ENCODE peak calls at places on chromosomes 1 and 21, in seven cellular contexts. One of them, this sample, is unnamed.

GRCh38 chr21:15953551-15954116 is 223.9 kb downstream of the USP25 start:
- DNase-seq in pancreas: no peak
- DNase-seq in ovary: no peak
- DNase-seq in dorsolateral prefrontal cortex: no peak
- DNase-seq in mammary epithelial cell: no peak
- DNase-seq in heart right ventricle: no peak
- DNase-seq in AG04450: no peak
- DNase-seq in this sample: no peak

GRCh38 chr1:183633676-183634343 is 1.8 kb downstream of the ARPC5 start:
- DNase-seq in mammary epithelial cell: peak; percentile 77
- DNase-seq in pancreas: no peak
- DNase-seq in heart right ventricle: no peak
- DNase-seq in AG04450: peak; percentile 84
- DNase-seq in ovary: no peak
- DNase-seq in dorsolateral prefrontal cortex: no peak
- DNase-seq in this sample: peak; percentile 74

GRCh38 chr1:1826356-1827088 is 48.3 kb upstream of the NADK start:
- DNase-seq in mammary epithelial cell: no peak
- DNase-seq in AG04450: no peak
- DNase-seq in ovary: no peak
- DNase-seq in pancreas: peak; percentile 19
- DNase-seq in heart right ventricle: no peak
- DNase-seq in dorsolateral prefrontal cortex: no peak
- DNase-seq in this sample: no peak

GRCh38 chr1:4433075-4433474 is 221.3 kb upstream of the AJAP1 start:
- DNase-seq in dorsolateral prefrontal cortex: no peak
- DNase-seq in heart right ventricle: no peak
- DNase-seq in pancreas: no peak
- DNase-seq in mammary epithelial cell: no peak
- DNase-seq in AG04450: no peak
- DNase-seq in ovary: no peak
- DNase-seq in this sample: no peak

GRCh38 chr1:213484333-213484732 is 433.3 kb downstream of the RPS6KC1 start:
- DNase-seq in mammary epithelial cell: peak; percentile 2
- DNase-seq in AG04450: no peak
- DNase-seq in heart right ventricle: no peak
- DNase-seq in dorsolateral prefrontal cortex: no peak
- DNase-seq in ovary: no peak
- DNase-seq in pancreas: no peak
- DNase-seq in this sample: no peak

GRCh38 chr1:59164371-59164770 is 132.5 kb upstream of the FGGY start:
- DNase-seq in pancreas: no peak
- DNase-seq in mammary epithelial cell: no peak
- DNase-seq in heart right ventricle: no peak
- DNase-seq in AG04450: no peak
- DNase-seq in ovary: no peak
- DNase-seq in dorsolateral prefrontal cortex: no peak
- DNase-seq in this sample: no peak

GRCh38 chr21:30689822-30690221 is 28.8 kb downstream of the KRTAP21-3 start:
- DNase-seq in AG04450: no peak
- DNase-seq in dorsolateral prefrontal cortex: no peak
- DNase-seq in pancreas: no peak
- DNase-seq in heart right ventricle: no peak
- DNase-seq in ovary: no peak
- DNase-seq in mammary epithelial cell: no peak
- DNase-seq in this sample: no peak

GRCh38 chr1:115463347-115463746 is 125.3 kb upstream of the NGF start:
- DNase-seq in mammary epithelial cell: peak; percentile 25
- DNase-seq in ovary: no peak
- DNase-seq in heart right ventricle: no peak
- DNase-seq in AG04450: no peak
- DNase-seq in pancreas: no peak
- DNase-seq in dorsolateral prefrontal cortex: no peak
- DNase-seq in this sample: peak; percentile 63

GRCh38 chr1:40783001-40783905 is at the start of gene KCNQ4:
- DNase-seq in pancreas: peak; percentile 84
- DNase-seq in AG04450: no peak
- DNase-seq in dorsolateral prefrontal cortex: no peak
- DNase-seq in mammary epithelial cell: no peak
- DNase-seq in ovary: peak; percentile 73
- DNase-seq in heart right ventricle: peak; percentile 66
- DNase-seq in this sample: peak; percentile 46

GRCh38 chr1:37246631-37247030 is 212.3 kb upstream of the GRIK3 start:
- DNase-seq in mammary epithelial cell: no peak
- DNase-seq in pancreas: no peak
- DNase-seq in AG04450: no peak
- DNase-seq in heart right ventricle: no peak
- DNase-seq in dorsolateral prefrontal cortex: no peak
- DNase-seq in ovary: no peak
- DNase-seq in this sample: no peak

GRCh38 chr1:24392982-24393645 is 20.5 kb downstream of the STPG1 start:
- DNase-seq in mammary epithelial cell: no peak
- DNase-seq in dorsolateral prefrontal cortex: no peak
- DNase-seq in heart right ventricle: no peak
- DNase-seq in pancreas: no peak
- DNase-seq in AG04450: no peak
- DNase-seq in ovary: no peak
- DNase-seq in this sample: no peak

GRCh38 chr1:54985556-54985955 is 5.1 kb downstream of the TMEM61 start:
- DNase-seq in mammary epithelial cell: no peak
- DNase-seq in pancreas: peak; percentile 11
- DNase-seq in dorsolateral prefrontal cortex: no peak
- DNase-seq in AG04450: no peak
- DNase-seq in heart right ventricle: no peak
- DNase-seq in ovary: no peak
- DNase-seq in this sample: no peak

GRCh38 chr1:95034506-95034905 is 38.2 kb downstream of the ALG14 start:
- DNase-seq in dorsolateral prefrontal cortex: no peak
- DNase-seq in mammary epithelial cell: peak; percentile 35
- DNase-seq in ovary: no peak
- DNase-seq in pancreas: no peak
- DNase-seq in heart right ventricle: no peak
- DNase-seq in AG04450: no peak
- DNase-seq in this sample: no peak

GRCh38 chr1:84133479-84133878 is 10.6 kb upstream of the PRKACB start:
- DNase-seq in AG04450: no peak
- DNase-seq in dorsolateral prefrontal cortex: no peak
- DNase-seq in ovary: no peak
- DNase-seq in mammary epithelial cell: no peak
- DNase-seq in heart right ventricle: no peak
- DNase-seq in pancreas: no peak
- DNase-seq in this sample: no peak

GRCh38 chr1:12035306-12035705 is 16.0 kb downstream of the MIIP start:
- DNase-seq in ovary: no peak
- DNase-seq in mammary epithelial cell: no peak
- DNase-seq in pancreas: no peak
- DNase-seq in dorsolateral prefrontal cortex: no peak
- DNase-seq in AG04450: no peak
- DNase-seq in heart right ventricle: no peak
- DNase-seq in this sample: no peak

GRCh38 chr1:12039141-12039525 is 19.8 kb downstream of the MIIP start:
- DNase-seq in dorsolateral prefrontal cortex: no peak
- DNase-seq in pancreas: no peak
- DNase-seq in AG04450: no peak
- DNase-seq in mammary epithelial cell: no peak
- DNase-seq in ovary: no peak
- DNase-seq in heart right ventricle: no peak
- DNase-seq in this sample: no peak

GRCh38 chr1:12038356-12039140 is 19.2 kb downstream of the MIIP start:
- DNase-seq in ovary: no peak
- DNase-seq in pancreas: no peak
- DNase-seq in mammary epithelial cell: no peak
- DNase-seq in AG04450: no peak
- DNase-seq in heart right ventricle: no peak
- DNase-seq in dorsolateral prefrontal cortex: no peak
- DNase-seq in this sample: no peak

GRCh38 chr1:12037486-12038355 is 18.4 kb downstream of the MIIP start:
- DNase-seq in heart right ventricle: no peak
- DNase-seq in dorsolateral prefrontal cortex: no peak
- DNase-seq in pancreas: no peak
- DNase-seq in mammary epithelial cell: no peak
- DNase-seq in AG04450: no peak
- DNase-seq in ovary: no peak
- DNase-seq in this sample: no peak

DNA sequence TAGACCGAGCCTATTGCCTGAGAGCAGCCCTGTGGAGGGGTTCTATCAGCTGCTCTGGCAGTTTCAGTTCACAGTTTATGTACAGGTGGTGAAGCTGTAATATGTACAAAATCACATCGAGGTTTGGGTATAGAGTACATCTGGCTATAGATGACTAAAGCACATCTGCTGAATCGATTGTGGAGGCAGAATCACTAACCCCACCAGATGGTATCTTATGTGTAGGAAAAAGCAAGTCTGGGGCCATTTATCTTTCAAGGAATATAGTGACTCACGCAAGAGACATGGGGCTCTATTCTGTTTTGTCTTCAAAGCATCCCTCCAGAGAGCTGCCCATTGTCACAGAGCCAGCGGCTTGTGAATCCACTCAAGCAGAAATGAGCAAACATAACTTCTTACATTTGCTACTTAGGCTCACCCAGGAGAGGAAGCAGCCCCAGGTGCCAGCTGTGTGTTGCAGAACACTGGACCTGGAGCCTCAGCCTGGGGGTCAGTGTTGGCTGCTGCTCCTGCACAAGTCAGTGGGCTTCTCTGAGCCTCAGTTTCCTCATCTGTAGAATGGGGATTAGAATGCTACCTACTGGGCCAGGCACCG is 21.3 kb downstream of the MIIP start:
- DNase-seq in dorsolateral prefrontal cortex: no peak
- DNase-seq in AG04450: peak; percentile 86
- DNase-seq in heart right ventricle: no peak
- DNase-seq in pancreas: no peak
- DNase-seq in ovary: peak; percentile 46
- DNase-seq in mammary epithelial cell: no peak
- DNase-seq in this sample: peak; percentile 97
- H3K27ac ChIP-seq in dorsolateral prefrontal cortex: no peak overlapping the region
- H3K27ac ChIP-seq in AG04450: no peak overlapping the region
- H3K27ac ChIP-seq in heart right ventricle: no peak overlapping the region
- H3K27ac ChIP-seq in pancreas: no peak overlapping the region
- H3K27ac ChIP-seq in ovary: no peak overlapping the region
- H3K27ac ChIP-seq in mammary epithelial cell: no peak overlapping the region
- H3K27ac ChIP-seq in this sample: no peak overlapping the region

DNA sequence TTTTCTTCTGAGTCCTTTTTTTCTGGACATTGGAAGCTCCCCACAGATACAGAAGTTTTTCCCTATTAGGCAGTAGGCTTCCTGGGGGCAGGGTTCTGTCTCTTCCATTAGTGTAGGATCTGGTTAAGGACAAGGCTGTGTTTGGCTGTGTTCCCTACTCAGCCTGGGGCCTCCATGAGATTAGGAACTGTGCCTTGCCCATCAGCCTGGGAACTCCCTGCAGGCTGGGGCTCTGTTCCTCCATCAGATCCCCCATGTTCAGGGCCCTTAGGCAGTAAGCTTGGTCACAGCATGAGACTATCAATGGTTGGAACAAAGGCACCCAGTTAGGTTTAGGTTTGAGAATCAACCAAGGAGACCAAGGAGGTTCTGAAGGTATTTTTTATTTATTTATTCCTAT is 22.7 kb downstream of the NAV1 start:
- DNase-seq in pancreas: peak; percentile 20
- DNase-seq in heart right ventricle: no peak
- DNase-seq in ovary: no peak
- DNase-seq in dorsolateral prefrontal cortex: no peak
- DNase-seq in AG04450: no peak
- DNase-seq in mammary epithelial cell: no peak
- DNase-seq in this sample: no peak
- H3K27ac ChIP-seq in pancreas: no peak overlapping the region
- H3K27ac ChIP-seq in heart right ventricle: peak overlapping the region; percentile 70
- H3K27ac ChIP-seq in ovary: no peak overlapping the region
- H3K27ac ChIP-seq in dorsolateral prefrontal cortex: no peak overlapping the region
- H3K27ac ChIP-seq in AG04450: peak overlapping the region; percentile 91
- H3K27ac ChIP-seq in mammary epithelial cell: no peak overlapping the region
- H3K27ac ChIP-seq in this sample: no peak overlapping the region

DNA sequence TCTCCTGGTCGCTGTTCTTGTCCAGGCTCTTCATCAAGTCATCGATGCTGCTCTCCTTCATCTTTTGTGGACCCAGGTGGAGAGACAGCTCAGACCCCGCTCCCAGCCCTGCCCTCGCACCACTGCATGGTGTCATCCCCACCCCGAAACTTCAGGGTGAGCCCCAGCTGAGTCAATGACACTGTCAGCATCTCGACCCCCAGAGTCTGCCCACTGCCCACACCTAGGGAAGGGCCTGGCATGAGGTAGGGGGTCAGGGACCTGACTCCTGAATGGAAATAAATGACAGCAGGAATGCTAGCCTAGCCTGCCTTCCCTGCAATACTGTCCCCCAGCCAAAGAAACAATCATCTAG is 1.6 kb upstream of the S100A6 start:
- DNase-seq in ovary: no peak
- DNase-seq in pancreas: no peak
- DNase-seq in heart right ventricle: no peak
- DNase-seq in dorsolateral prefrontal cortex: no peak
- DNase-seq in AG04450: no peak
- DNase-seq in mammary epithelial cell: no peak
- DNase-seq in this sample: no peak
- H3K27ac ChIP-seq in ovary: no peak overlapping the region
- H3K27ac ChIP-seq in pancreas: no peak overlapping the region
- H3K27ac ChIP-seq in heart right ventricle: peak overlapping the region; percentile 6
- H3K27ac ChIP-seq in dorsolateral prefrontal cortex: no peak overlapping the region
- H3K27ac ChIP-seq in AG04450: no peak overlapping the region
- H3K27ac ChIP-seq in mammary epithelial cell: no peak overlapping the region
- H3K27ac ChIP-seq in this sample: peak overlapping the region; percentile 97

GRCh38 chr21:45184869-45185268 is 102.8 kb downstream of the POFUT2 start:
- DNase-seq in ovary: no peak
- DNase-seq in pancreas: no peak
- DNase-seq in heart right ventricle: no peak
- DNase-seq in AG04450: no peak
- DNase-seq in mammary epithelial cell: no peak
- DNase-seq in dorsolateral prefrontal cortex: no peak
- DNase-seq in this sample: no peak
- H3K27ac ChIP-seq in ovary: no peak overlapping the region
- H3K27ac ChIP-seq in pancreas: no peak overlapping the region
- H3K27ac ChIP-seq in heart right ventricle: no peak overlapping the region
- H3K27ac ChIP-seq in AG04450: no peak overlapping the region
- H3K27ac ChIP-seq in mammary epithelial cell: no peak overlapping the region
- H3K27ac ChIP-seq in dorsolateral prefrontal cortex: no peak overlapping the region
- H3K27ac ChIP-seq in this sample: no peak overlapping the region

This sample was measured in PC-3.